ENCODE peak calls at places on chromosomes 12 and 14, in six cellular contexts. One of them, this sample, is unnamed.

GRCh38 chr12:53533476-53533875 is 26.2 kb upstream of the NPFF start:
- DNase-seq in upper lobe of right lung: no peak
- DNase-seq in mucosa of descending colon: no peak
- DNase-seq in mammary epithelial cell: no peak
- DNase-seq in AG09319: no peak
- DNase-seq in GM20000: no peak
- DNase-seq in this sample: no peak

GRCh38 chr12:5257763-5258475 is 174.0 kb upstream of the NTF3 start:
- DNase-seq in GM20000: no peak
- DNase-seq in AG09319: no peak
- DNase-seq in mucosa of descending colon: no peak
- DNase-seq in mammary epithelial cell: no peak
- DNase-seq in upper lobe of right lung: no peak
- DNase-seq in this sample: no peak

GRCh38 chr12:122895757-122896636 is at the start of gene VPS37B:
- DNase-seq in AG09319: peak
- DNase-seq in mammary epithelial cell: peak
- DNase-seq in upper lobe of right lung: peak
- DNase-seq in GM20000: peak
- DNase-seq in mucosa of descending colon: peak
- DNase-seq in this sample: peak

GRCh38 chr14:23877538-23878180 is 75.9 kb upstream of the DHRS4 start:
- DNase-seq in upper lobe of right lung: no peak
- DNase-seq in GM20000: peak
- DNase-seq in AG09319: no peak
- DNase-seq in mammary epithelial cell: no peak
- DNase-seq in mucosa of descending colon: no peak
- DNase-seq in this sample: peak

GRCh38 chr14:89340200-89340667 is 76.8 kb downstream of the FOXN3 start:
- DNase-seq in AG09319: peak
- DNase-seq in GM20000: no peak
- DNase-seq in upper lobe of right lung: no peak
- DNase-seq in mammary epithelial cell: peak
- DNase-seq in mucosa of descending colon: no peak
- DNase-seq in this sample: no peak

GRCh38 chr14:89432226-89432625 is 15.2 kb upstream of the FOXN3 start:
- DNase-seq in AG09319: no peak
- DNase-seq in mammary epithelial cell: no peak
- DNase-seq in mucosa of descending colon: peak
- DNase-seq in GM20000: no peak
- DNase-seq in upper lobe of right lung: no peak
- DNase-seq in this sample: no peak

GRCh38 chr12:21559855-21560569 is 33.9 kb downstream of the SPX start:
- DNase-seq in AG09319: no peak
- DNase-seq in mammary epithelial cell: peak
- DNase-seq in upper lobe of right lung: no peak
- DNase-seq in mucosa of descending colon: no peak
- DNase-seq in GM20000: no peak
- DNase-seq in this sample: no peak

GRCh38 chr12:69254046-69254445 is 14.7 kb downstream of the CPSF6 start:
- DNase-seq in GM20000: peak
- DNase-seq in AG09319: no peak
- DNase-seq in upper lobe of right lung: no peak
- DNase-seq in mammary epithelial cell: peak
- DNase-seq in mucosa of descending colon: peak
- DNase-seq in this sample: peak

GRCh38 chr14:22131749-22132476 is 457.1 kb downstream of the DAD1 start:
- DNase-seq in AG09319: no peak
- DNase-seq in GM20000: no peak
- DNase-seq in upper lobe of right lung: no peak
- DNase-seq in mammary epithelial cell: no peak
- DNase-seq in mucosa of descending colon: peak
- DNase-seq in this sample: no peak

GRCh38 chr12:100075598-100075997 is 67.1 kb downstream of the BLTP3B start:
- DNase-seq in upper lobe of right lung: no peak
- DNase-seq in mammary epithelial cell: peak
- DNase-seq in GM20000: no peak
- DNase-seq in AG09319: no peak
- DNase-seq in mucosa of descending colon: no peak
- DNase-seq in this sample: no peak

GRCh38 chr12:28202374-28203130 is 12.3 kb downstream of the CCDC91 start:
- DNase-seq in upper lobe of right lung: no peak
- DNase-seq in GM20000: no peak
- DNase-seq in AG09319: no peak
- DNase-seq in mucosa of descending colon: no peak
- DNase-seq in mammary epithelial cell: no peak
- DNase-seq in this sample: no peak

GRCh38 chr14:33931439-33931838 is 19.4 kb downstream of the EGLN3 start:
- DNase-seq in upper lobe of right lung: no peak
- DNase-seq in GM20000: no peak
- DNase-seq in AG09319: no peak
- DNase-seq in mucosa of descending colon: no peak
- DNase-seq in mammary epithelial cell: peak
- DNase-seq in this sample: no peak

GRCh38 chr12:104859144-104859543 is 98.9 kb downstream of the SLC41A2 start:
- DNase-seq in upper lobe of right lung: no peak
- DNase-seq in mucosa of descending colon: no peak
- DNase-seq in GM20000: no peak
- DNase-seq in AG09319: no peak
- DNase-seq in mammary epithelial cell: peak
- DNase-seq in this sample: no peak

GRCh38 chr12:104852904-104853303 is 105.2 kb downstream of the SLC41A2 start:
- DNase-seq in upper lobe of right lung: no peak
- DNase-seq in mucosa of descending colon: no peak
- DNase-seq in AG09319: no peak
- DNase-seq in mammary epithelial cell: no peak
- DNase-seq in GM20000: no peak
- DNase-seq in this sample: no peak

GRCh38 chr14:101851183-101851582 is 89.7 kb downstream of the PPP2R5C start:
- DNase-seq in AG09319: no peak
- DNase-seq in mucosa of descending colon: no peak
- DNase-seq in GM20000: no peak
- DNase-seq in mammary epithelial cell: no peak
- DNase-seq in upper lobe of right lung: no peak
- DNase-seq in this sample: no peak

GRCh38 chr12:114400395-114400794 is 5.5 kb downstream of the TBX5 start:
- DNase-seq in mammary epithelial cell: no peak
- DNase-seq in upper lobe of right lung: no peak
- DNase-seq in mucosa of descending colon: no peak
- DNase-seq in GM20000: no peak
- DNase-seq in AG09319: no peak
- DNase-seq in this sample: no peak

GRCh38 chr12:42125372-42125767 is 19.3 kb downstream of the GXYLT1 start:
- DNase-seq in mammary epithelial cell: no peak
- DNase-seq in mucosa of descending colon: no peak
- DNase-seq in GM20000: no peak
- DNase-seq in AG09319: no peak
- DNase-seq in upper lobe of right lung: no peak
- DNase-seq in this sample: no peak

GRCh38 chr12:9870311-9870866 is 1.2 kb upstream of the CLEC2B start:
- DNase-seq in AG09319: no peak
- DNase-seq in upper lobe of right lung: no peak
- DNase-seq in mammary epithelial cell: no peak
- DNase-seq in GM20000: no peak
- DNase-seq in mucosa of descending colon: no peak
- DNase-seq in this sample: no peak

GRCh38 chr12:31326689-31327659 is 1.0 kb upstream of the SINHCAF start:
- DNase-seq in GM20000: no peak
- DNase-seq in AG09319: no peak
- DNase-seq in mammary epithelial cell: no peak
- DNase-seq in upper lobe of right lung: no peak
- DNase-seq in mucosa of descending colon: peak
- DNase-seq in this sample: no peak

GRCh38 chr12:91972896-91973295 is 172.8 kb downstream of the BTG1 start:
- DNase-seq in mammary epithelial cell: no peak
- DNase-seq in GM20000: no peak
- DNase-seq in mucosa of descending colon: no peak
- DNase-seq in AG09319: no peak
- DNase-seq in upper lobe of right lung: no peak
- DNase-seq in this sample: no peak

GRCh38 chr12:94644622-94645021 is 5.7 kb downstream of the TMCC3 start:
- DNase-seq in AG09319: peak
- DNase-seq in upper lobe of right lung: no peak
- DNase-seq in GM20000: no peak
- DNase-seq in mammary epithelial cell: peak
- DNase-seq in mucosa of descending colon: no peak
- DNase-seq in this sample: peak

GRCh38 chr14:69615471-69616407 is 4.3 kb downstream of the SUSD6 start:
- DNase-seq in mucosa of descending colon: peak
- DNase-seq in mammary epithelial cell: peak
- DNase-seq in GM20000: peak
- DNase-seq in upper lobe of right lung: no peak
- DNase-seq in AG09319: no peak
- DNase-seq in this sample: peak

GRCh38 chr12:9115731-9116689 is at the start of gene A2M:
- DNase-seq in mucosa of descending colon: no peak
- DNase-seq in GM20000: no peak
- DNase-seq in mammary epithelial cell: no peak
- DNase-seq in AG09319: no peak
- DNase-seq in upper lobe of right lung: no peak
- DNase-seq in this sample: no peak

DNA sequence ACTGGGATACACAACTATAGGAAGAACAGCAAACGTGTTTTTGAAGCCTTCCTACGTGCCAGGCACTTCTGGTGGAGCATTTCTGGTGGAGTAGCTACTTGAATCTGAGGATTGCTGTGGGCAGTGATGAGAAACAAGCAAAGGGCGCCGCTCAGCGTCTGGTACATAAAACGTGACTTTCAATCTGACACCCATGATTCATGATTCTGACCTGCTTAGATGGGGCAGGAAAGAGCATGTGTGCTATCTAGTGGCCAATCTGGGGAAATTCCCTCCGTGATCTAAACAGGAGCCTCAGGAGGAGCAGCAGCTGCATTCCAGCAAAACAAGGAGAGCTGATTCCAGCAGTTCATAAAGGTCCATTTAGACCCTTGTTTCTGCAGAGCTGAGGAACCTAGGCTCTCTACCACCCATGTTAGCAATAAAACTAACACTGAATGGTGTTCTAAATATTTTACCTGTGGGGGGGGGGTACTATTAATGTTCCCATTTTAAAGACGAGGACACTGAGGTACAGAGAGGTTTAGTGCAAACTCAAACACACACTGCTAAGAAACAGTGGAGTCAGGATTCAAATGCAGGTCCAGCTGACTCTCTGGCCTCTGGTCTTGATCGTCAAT is 37.8 kb downstream of the PAH start:
- DNase-seq in upper lobe of right lung: no peak
- DNase-seq in GM20000: peak
- DNase-seq in AG09319: peak
- DNase-seq in mucosa of descending colon: peak
- DNase-seq in mammary epithelial cell: peak
- DNase-seq in this sample: peak
- TF ChIP-seq CTCF in upper lobe of right lung: peak
- TF ChIP-seq CTCF in GM20000: peak
- TF ChIP-seq CTCF in AG09319: peak
- TF ChIP-seq CTCF in mucosa of descending colon: no peak
- TF ChIP-seq CTCF in mammary epithelial cell: peak
- TF ChIP-seq CTCF in this sample: peak

GRCh38 chr12:71640316-71640715 is 23.3 kb downstream of the ZFC3H1 start:
- DNase-seq in upper lobe of right lung: no peak
- DNase-seq in mucosa of descending colon: no peak
- DNase-seq in AG09319: no peak
- DNase-seq in mammary epithelial cell: no peak
- DNase-seq in GM20000: no peak
- DNase-seq in this sample: no peak

GRCh38 chr12:71636704-71637115 is 26.9 kb downstream of the ZFC3H1 start:
- DNase-seq in AG09319: peak
- DNase-seq in mucosa of descending colon: peak
- DNase-seq in mammary epithelial cell: peak
- DNase-seq in GM20000: peak
- DNase-seq in upper lobe of right lung: no peak
- DNase-seq in this sample: peak

GRCh38 chr12:71641390-71641789 is 22.3 kb downstream of the ZFC3H1 start:
- DNase-seq in upper lobe of right lung: no peak
- DNase-seq in GM20000: no peak
- DNase-seq in mucosa of descending colon: no peak
- DNase-seq in AG09319: no peak
- DNase-seq in mammary epithelial cell: no peak
- DNase-seq in this sample: no peak

GRCh38 chr12:71638499-71638898 is 25.1 kb downstream of the ZFC3H1 start:
- DNase-seq in AG09319: no peak
- DNase-seq in mucosa of descending colon: no peak
- DNase-seq in GM20000: no peak
- DNase-seq in upper lobe of right lung: no peak
- DNase-seq in mammary epithelial cell: no peak
- DNase-seq in this sample: no peak

DNA sequence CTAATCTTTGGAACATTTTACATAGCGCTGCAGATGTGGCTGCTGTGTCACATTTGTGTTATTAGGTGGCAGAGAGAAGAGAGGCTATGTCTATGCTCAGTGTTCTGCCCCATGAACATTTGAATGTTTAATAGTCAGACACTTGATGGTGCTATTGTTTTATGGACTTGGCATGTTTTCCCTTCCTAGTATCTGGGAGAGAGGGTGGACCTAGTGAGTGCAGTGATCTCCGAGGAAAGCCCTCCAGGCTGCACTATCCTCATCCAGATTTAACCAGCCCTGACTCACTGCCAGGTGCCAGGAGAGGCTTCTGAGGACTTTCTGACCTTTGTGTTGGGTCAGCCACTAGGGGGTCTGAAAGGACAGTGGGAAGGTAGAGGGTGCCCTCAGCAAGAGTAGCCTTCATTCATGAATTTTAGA is 24.3 kb downstream of the ZFC3H1 start:
- DNase-seq in GM20000: no peak
- DNase-seq in mucosa of descending colon: no peak
- DNase-seq in mammary epithelial cell: peak
- DNase-seq in upper lobe of right lung: no peak
- DNase-seq in AG09319: no peak
- DNase-seq in this sample: no peak
- TF ChIP-seq CTCF in GM20000: no peak
- TF ChIP-seq CTCF in mucosa of descending colon: no peak
- TF ChIP-seq CTCF in mammary epithelial cell: no peak
- TF ChIP-seq CTCF in upper lobe of right lung: no peak
- TF ChIP-seq CTCF in AG09319: no peak
- TF ChIP-seq CTCF in this sample: peak

DNA sequence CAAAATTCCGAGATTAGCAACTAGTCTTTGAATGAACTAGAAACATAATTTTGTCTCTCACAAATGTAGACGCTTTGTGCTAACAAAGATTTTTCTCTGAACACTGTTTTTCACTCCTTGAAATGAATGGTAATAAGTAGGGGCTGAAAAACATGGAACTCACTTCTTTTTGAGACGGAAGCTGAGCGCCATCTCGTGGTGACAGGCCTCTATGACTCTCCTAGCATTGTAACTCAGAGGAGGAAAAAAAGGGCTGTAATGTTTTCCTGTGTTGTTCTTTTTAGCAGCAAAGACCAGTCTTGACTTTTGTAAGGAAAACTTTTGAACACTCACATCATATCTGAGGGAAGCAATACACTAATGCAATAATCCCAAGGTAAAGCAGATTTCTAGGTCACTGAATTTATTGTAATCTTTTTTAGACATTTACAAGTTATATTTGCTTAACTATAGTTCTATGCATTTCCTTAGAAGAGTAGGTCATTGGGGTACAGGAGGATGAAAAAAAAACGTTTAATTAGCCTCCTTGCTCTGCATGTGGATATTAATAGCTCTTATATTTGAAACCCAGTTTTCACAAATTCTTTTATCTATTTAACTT is 157.3 kb upstream of the FOXG1 start:
- DNase-seq in mucosa of descending colon: peak
- DNase-seq in AG09319: peak
- DNase-seq in upper lobe of right lung: no peak
- DNase-seq in mammary epithelial cell: peak
- DNase-seq in GM20000: peak
- DNase-seq in this sample: no peak
- TF ChIP-seq CTCF in mucosa of descending colon: peak
- TF ChIP-seq CTCF in AG09319: peak
- TF ChIP-seq CTCF in upper lobe of right lung: peak
- TF ChIP-seq CTCF in mammary epithelial cell: peak
- TF ChIP-seq CTCF in GM20000: peak
- TF ChIP-seq CTCF in this sample: peak

GRCh38 chr12:64352181-64352580 is 38.4 kb downstream of the C12orf56 start:
- DNase-seq in AG09319: no peak
- DNase-seq in GM20000: no peak
- DNase-seq in upper lobe of right lung: no peak
- DNase-seq in mucosa of descending colon: no peak
- DNase-seq in mammary epithelial cell: no peak
- DNase-seq in this sample: no peak
- TF ChIP-seq CTCF in AG09319: no peak
- TF ChIP-seq CTCF in GM20000: no peak
- TF ChIP-seq CTCF in upper lobe of right lung: no peak
- TF ChIP-seq CTCF in mucosa of descending colon: no peak
- TF ChIP-seq CTCF in mammary epithelial cell: no peak
- TF ChIP-seq CTCF in this sample: no peak